ENCODE peak calls at places on chromosomes 4 and X, in five cellular contexts. D is H9, M is H1, S is trophoblast cell, K is mesenchymal stem cell. Q is an unnamed sample.

GRCh38 chrX:12814434-12814833 is 23.2 kb downstream of the PRPS2 start:
- DNase-seq in D (peak; percentile 33), M (no peak), S (peak; percentile 6), K (peak; percentile 53), Q (no peak)

GRCh38 chrX:30141966-30142365 is 73.4 kb upstream of the MAGEB2 start:
- DNase-seq in D (no peak), M (no peak), S (no peak), K (peak; percentile 60), Q (peak; percentile 6)

GRCh38 chr4:102439835-102440234 is 61.3 kb upstream of the NFKB1 start:
- DNase-seq in D (no peak), M (no peak), S (peak; percentile 7), K (peak; percentile 89), Q (no peak)

GRCh38 chr4:152515678-152516077 is 20.2 kb downstream of the FBXW7 start:
- DNase-seq in D (no peak), M (no peak), S (no peak), K (peak; percentile 29), Q (no peak)

GRCh38 chr4:158710814-158711213 is 12.4 kb downstream of the PPID start:
- DNase-seq in D (no peak), M (no peak), S (no peak), K (peak; percentile 20), Q (no peak)

GRCh38 chr4:20194079-20195013 is 57.4 kb upstream of the SLIT2 start:
- DNase-seq in D (no peak), M (no peak), S (no peak), K (peak; percentile 45), Q (no peak)

GRCh38 chr4:30454504-30454903 is 265.7 kb upstream of the PCDH7 start:
- DNase-seq in D (no peak), M (no peak), S (no peak), K (no peak), Q (no peak)

GRCh38 chrX:97387004-97387403 is 503.3 kb downstream of the RPA4 start:
- DNase-seq in D (no peak), M (no peak), S (no peak), K (no peak), Q (no peak)

GRCh38 chr4:30718889-30719252 is 1.3 kb upstream of the PCDH7 start:
- DNase-seq in D (no peak), M (no peak), S (no peak), K (peak; percentile 52), Q (peak; percentile 43)

GRCh38 chrX:80812176-80812575 is 2.5 kb upstream of the BRWD3 start:
- DNase-seq in D (peak; percentile 58), M (no peak), S (no peak), K (peak; percentile 52), Q (peak; percentile 2)

GRCh38 chrX:16610121-16610565 is 39.8 kb upstream of the S100G start:
- DNase-seq in D (no peak), M (no peak), S (no peak), K (peak; percentile 14), Q (no peak)

GRCh38 chr4:83011779-83012630 is 1.4 kb upstream of the LIN54 start:
- DNase-seq in D (peak; percentile 34), M (no peak), S (peak; percentile 62), K (peak; percentile 72), Q (no peak)

GRCh38 chr4:159549092-159549491 is 446.2 kb downstream of the RAPGEF2 start:
- DNase-seq in D (no peak), M (no peak), S (no peak), K (peak; percentile 33), Q (no peak)

GRCh38 chrX:111006119-111006518 is 89.9 kb upstream of the PAK3 start:
- DNase-seq in D (no peak), M (no peak), S (no peak), K (no peak), Q (no peak)

GRCh38 chrX:72045552-72046277 is 86.0 kb downstream of the RTL5 start:
- DNase-seq in D (peak; percentile 78), M (peak; percentile 25), S (no peak), K (no peak), Q (no peak)

GRCh38 chr4:5921074-5921473 is 28.2 kb upstream of the CRMP1 start:
- DNase-seq in D (no peak), M (no peak), S (no peak), K (no peak), Q (no peak)

GRCh38 chrX:17741123-17741511 is 3.8 kb downstream of the SCML1 start:
- DNase-seq in D (no peak), M (no peak), S (no peak), K (no peak), Q (peak; percentile 11)

GRCh38 chr4:176794651-176795050 is 1.9 kb upstream of the VEGFC start:
- DNase-seq in D (no peak), M (no peak), S (no peak), K (no peak), Q (no peak)

GRCh38 chrX:148572332-148572731 is 71.9 kb downstream of the AFF2 start:
- DNase-seq in D (no peak), M (no peak), S (no peak), K (no peak), Q (no peak)

GRCh38 chrX:148567779-148568178 is 67.4 kb downstream of the AFF2 start:
- DNase-seq in D (no peak), M (no peak), S (no peak), K (no peak), Q (no peak)

GRCh38 chrX:148568763-148569162 is 68.3 kb downstream of the AFF2 start:
- DNase-seq in D (no peak), M (no peak), S (no peak), K (no peak), Q (no peak)

GRCh38 chrX:148562846-148563245 is 62.4 kb downstream of the AFF2 start:
- DNase-seq in D (no peak), M (no peak), S (no peak), K (no peak), Q (no peak)

GRCh38 chrX:148567229-148567628 is 66.8 kb downstream of the AFF2 start:
- DNase-seq in D (no peak), M (no peak), S (no peak), K (peak; percentile 33), Q (no peak)
- H2BK12ac ChIP-seq in D (no peak overlapping the region), M (no peak overlapping the region), S (no peak overlapping the region), K (no peak overlapping the region), Q (no peak overlapping the region)

DNA sequence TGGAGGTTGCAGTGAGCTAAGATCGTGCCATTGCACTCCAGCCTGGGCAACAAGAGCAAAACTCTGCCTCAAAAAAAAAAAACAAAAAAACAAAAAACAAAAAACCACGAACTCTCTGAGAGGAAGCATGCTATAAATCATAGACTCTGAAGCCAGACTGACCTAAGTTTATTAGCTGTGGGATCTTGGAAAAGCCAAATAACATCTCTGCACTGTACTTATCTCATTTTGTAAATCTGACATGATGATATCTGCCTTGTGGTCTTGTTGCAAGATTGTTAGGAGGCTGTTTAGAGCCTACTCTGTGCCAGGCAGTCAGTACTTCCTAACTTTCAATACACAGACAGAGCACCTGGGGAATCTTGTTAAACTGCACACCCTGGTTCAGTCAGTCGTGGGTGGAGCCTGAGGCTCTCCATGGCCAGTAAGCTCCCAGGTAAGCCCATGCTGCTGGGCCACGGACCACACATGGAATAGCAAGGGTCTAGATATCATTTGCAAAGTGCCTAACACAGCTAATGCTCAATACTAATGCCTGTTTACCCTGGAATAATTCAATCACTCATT is 107.6 kb upstream of the SMIM10 start:
- DNase-seq in D (no peak), M (no peak), S (no peak), K (peak; percentile 30), Q (no peak)
- H4K8ac ChIP-seq in D (no peak overlapping the region), M (no peak overlapping the region), S (no peak overlapping the region), K (no peak overlapping the region), Q (no peak overlapping the region)

DNA sequence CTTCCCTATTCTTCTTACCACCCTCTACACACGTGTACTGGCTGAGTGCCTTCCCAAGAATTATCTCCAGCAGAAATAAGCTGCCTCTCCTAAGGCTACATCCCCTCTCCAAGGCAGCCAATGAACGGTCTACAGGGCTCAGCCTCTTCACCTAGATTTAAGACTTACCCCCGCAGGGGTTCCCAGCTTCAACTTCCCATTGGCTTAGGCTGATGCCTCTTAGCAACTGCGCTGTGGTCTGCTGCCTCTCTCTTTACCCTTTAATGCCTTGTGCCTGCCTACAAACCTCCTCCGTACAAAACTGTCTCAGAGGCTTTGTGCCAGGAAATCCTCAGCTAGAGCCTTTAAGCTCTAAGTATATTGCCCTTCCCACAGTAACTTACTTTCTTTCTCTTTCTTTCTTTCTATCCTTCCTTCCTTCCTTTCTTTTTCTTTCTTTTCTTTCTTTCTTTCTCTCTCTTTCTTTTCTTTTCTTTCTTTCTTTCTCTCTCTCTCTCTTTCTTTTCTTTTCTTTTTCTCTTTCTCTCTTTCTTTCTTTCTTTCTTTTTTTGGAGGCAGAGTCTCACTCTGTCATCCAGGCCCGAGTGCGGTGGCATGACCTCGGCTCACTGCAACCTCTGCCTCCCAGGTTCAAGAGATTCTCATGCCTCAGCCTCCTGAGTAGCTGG is 15.1 kb upstream of the PIGA start:
- DNase-seq in D (peak; percentile 69), M (no peak), S (no peak), K (no peak), Q (no peak)
- H2BK12ac ChIP-seq in D (no peak overlapping the region), M (no peak overlapping the region), S (no peak overlapping the region), K (no peak overlapping the region), Q (no peak overlapping the region)

GRCh38 chrX:154428176-154429171 is at the start of gene ATP6AP1:
- DNase-seq in D (peak; percentile 92), M (no peak), S (peak; percentile 87), K (peak; percentile 95), Q (peak; percentile 82)
- H4K8ac ChIP-seq in D (no peak within 1 kb of the TSS), M (peak within 1 kb of the TSS; percentile 25), S (peak within 1 kb of the TSS; percentile 77), K (peak within 1 kb of the TSS; percentile 91), Q (no peak within 1 kb of the TSS)

DNA sequence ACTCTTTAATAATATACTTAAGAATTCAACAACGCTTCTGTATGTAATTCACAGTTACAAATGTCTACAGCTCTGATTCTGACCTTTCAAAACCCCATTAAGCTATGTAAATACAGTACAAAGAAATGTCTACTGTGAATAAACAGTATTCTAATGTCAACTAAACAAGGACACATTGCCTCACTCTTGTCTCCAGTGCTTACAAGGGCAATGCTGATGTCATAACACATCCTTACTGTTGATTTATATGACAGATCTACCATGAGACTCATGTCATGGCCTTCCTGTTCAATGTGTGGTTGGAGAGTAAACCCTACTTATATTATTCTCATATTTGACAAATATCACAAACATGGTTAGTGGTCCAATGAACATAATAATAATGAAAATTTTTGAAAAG is 256.1 kb upstream of the ADGRL3 start:
- DNase-seq in D (no peak), M (no peak), S (no peak), K (peak; percentile 53), Q (no peak)
- H2BK12ac ChIP-seq in D (no peak overlapping the region), M (no peak overlapping the region), S (no peak overlapping the region), K (no peak overlapping the region), Q (no peak overlapping the region)

DNA sequence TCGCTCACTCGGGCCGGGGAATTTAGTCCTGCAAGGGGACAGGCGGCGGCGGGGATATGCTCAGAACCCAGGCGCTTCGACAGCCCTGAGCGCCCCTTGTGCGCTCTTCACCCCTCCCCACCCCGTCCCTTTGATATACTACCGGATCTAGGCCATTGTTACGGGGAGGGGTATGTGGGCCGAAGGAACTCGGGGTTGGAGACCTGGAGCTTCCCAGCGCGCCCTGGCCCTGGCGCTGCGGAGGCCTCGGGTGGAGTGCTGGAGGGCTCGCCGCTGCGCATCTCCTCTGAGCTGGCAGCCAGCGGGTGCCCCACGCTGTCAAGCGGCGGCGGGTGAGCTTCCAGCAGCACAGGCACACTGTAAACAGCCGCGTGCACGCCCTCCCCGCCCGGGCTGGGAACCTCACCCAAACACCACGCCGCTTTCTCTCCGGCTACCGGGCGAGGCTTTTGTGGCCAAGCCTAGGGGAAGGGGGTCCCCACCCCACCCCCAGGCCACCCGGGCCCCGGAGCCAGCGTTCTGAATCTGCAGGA is 54.5 kb upstream of the BCOR start:
- DNase-seq in D (peak; percentile 65), M (no peak), S (no peak), K (peak; percentile 49), Q (no peak)
- H4K8ac ChIP-seq in D (no peak overlapping the region), M (no peak overlapping the region), S (no peak overlapping the region), K (peak overlapping the region; percentile 84), Q (no peak overlapping the region)